ENCODE peak calls at places on chromosomes 12 and 14, in nine cellular contexts. D, M, X, C, Y, S, Z, W and E are unnamed samples.

GRCh38 chr14:77268989-77269595 is 1.9 kb downstream of the NGB start:
- DNase-seq in D (no peak), M (no peak), X (no peak), C (no peak), Y (no peak), S (no peak), Z (no peak), W (no peak), E (no peak)

GRCh38 chr12:71240941-71241340 is 83.1 kb upstream of the TSPAN8 start:
- DNase-seq in D (no peak), M (no peak), X (no peak), C (peak; percentile 38), Y (no peak), S (peak; percentile 51), Z (no peak), W (no peak), E (no peak)

GRCh38 chr12:84922721-84923120 is 10.1 kb upstream of the SLC6A15 start:
- DNase-seq in D (no peak), M (no peak), X (no peak), C (peak; percentile 15), Y (no peak), S (peak; percentile 3), Z (no peak), W (peak; percentile 53), E (no peak)

GRCh38 chr12:118981285-118982201 is at the start of gene SRRM4:
- DNase-seq in D (peak; percentile 74), M (no peak), X (no peak), C (no peak), Y (no peak), S (no peak), Z (peak; percentile 24), W (no peak), E (no peak)

GRCh38 chr12:754238-754816 is 1.9 kb downstream of the WNK1 start:
- DNase-seq in D (no peak), M (no peak), X (no peak), C (no peak), Y (no peak), S (peak; percentile 15), Z (no peak), W (no peak), E (no peak)

GRCh38 chr14:49770212-49770817 is 2.4 kb downstream of the KLHDC2 start:
- DNase-seq in D (no peak), M (no peak), X (no peak), C (peak; percentile 12), Y (no peak), S (peak; percentile 55), Z (no peak), W (peak; percentile 20), E (no peak)

GRCh38 chr12:116539905-116540482 is 19.2 kb upstream of the MAP1LC3B2 start:
- DNase-seq in D (no peak), M (no peak), X (peak; percentile 31), C (peak; percentile 80), Y (peak; percentile 53), S (peak; percentile 65), Z (no peak), W (peak; percentile 84), E (peak; percentile 36)

GRCh38 chr14:29274890-29275651 is 508.5 kb downstream of the FOXG1 start:
- DNase-seq in D (no peak), M (no peak), X (no peak), C (no peak), Y (no peak), S (no peak), Z (no peak), W (no peak), E (no peak)

GRCh38 chr12:32586390-32586789 is 92.7 kb upstream of the DNM1L start:
- DNase-seq in D (no peak), M (peak; percentile 61), X (no peak), C (peak; percentile 26), Y (no peak), S (peak; percentile 72), Z (no peak), W (peak; percentile 30), E (no peak)

GRCh38 chr12:46209165-46209564 is 59.7 kb downstream of the SLC38A1 start:
- DNase-seq in D (no peak), M (no peak), X (no peak), C (peak; percentile 32), Y (no peak), S (peak; percentile 36), Z (no peak), W (peak; percentile 40), E (peak; percentile 50)

GRCh38 chr12:119051474-119051873 is 70.1 kb downstream of the SRRM4 start:
- DNase-seq in D (no peak), M (no peak), X (no peak), C (no peak), Y (no peak), S (no peak), Z (no peak), W (no peak), E (no peak)

GRCh38 chr12:96361074-96361473 is 39.2 kb downstream of the CDK17 start:
- DNase-seq in D (no peak), M (peak; percentile 10), X (no peak), C (no peak), Y (no peak), S (no peak), Z (no peak), W (no peak), E (peak; percentile 11)

GRCh38 chr12:57477710-57478681 is 1.7 kb downstream of the ARHGAP9 start:
- DNase-seq in D (no peak), M (no peak), X (no peak), C (peak; percentile 72), Y (no peak), S (peak; percentile 50), Z (peak; percentile 67), W (no peak), E (no peak)

GRCh38 chr14:50828738-50829471 is 2.1 kb downstream of the NIN start:
- DNase-seq in D (no peak), M (no peak), X (no peak), C (no peak), Y (no peak), S (no peak), Z (no peak), W (no peak), E (no peak)
- TF ChIP-seq CTCF in D (no peak), M (no peak), X (no peak), C (no peak), Y (no peak), S (no peak), Z (no peak), W (peak; percentile 6), E (no peak)

DNA sequence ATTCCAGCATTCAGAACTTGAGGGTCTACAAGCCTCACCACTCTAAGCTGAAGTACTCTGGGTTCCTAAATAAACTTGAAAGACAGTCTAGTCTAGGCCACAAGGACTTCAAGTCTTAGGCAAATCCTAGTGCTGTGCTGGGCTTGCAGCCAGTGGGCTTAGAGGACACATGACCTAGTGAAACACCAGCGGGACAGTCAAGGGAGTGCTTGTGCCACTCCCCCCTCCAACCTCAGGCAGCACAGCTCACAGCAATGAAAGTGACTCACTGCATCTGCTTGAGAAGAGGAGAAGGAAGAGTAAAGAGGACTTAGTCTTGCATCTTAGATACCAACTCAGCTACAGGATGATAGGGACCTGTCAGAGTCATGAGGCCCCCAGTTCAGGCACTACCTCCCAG is 438.1 kb downstream of the IPO8 start:
- DNase-seq in D (no peak), M (no peak), X (no peak), C (no peak), Y (no peak), S (peak; percentile 10), Z (no peak), W (no peak), E (no peak)
- TF ChIP-seq CTCF in D (no peak), M (no peak), X (no peak), C (no peak), Y (no peak), S (no peak), Z (no peak), W (no peak), E (no peak)

GRCh38 chr12:131672941-131673330 is 38.0 kb upstream of the SFSWAP start:
- DNase-seq in D (no peak), M (no peak), X (no peak), C (no peak), Y (no peak), S (no peak), Z (no peak), W (no peak), E (no peak)

GRCh38 chr12:131675126-131676080 is 35.5 kb upstream of the SFSWAP start:
- DNase-seq in D (no peak), M (no peak), X (no peak), C (no peak), Y (no peak), S (no peak), Z (no peak), W (no peak), E (no peak)

GRCh38 chr12:131672311-131672940 is 38.5 kb upstream of the SFSWAP start:
- DNase-seq in D (no peak), M (no peak), X (no peak), C (no peak), Y (no peak), S (no peak), Z (no peak), W (no peak), E (no peak)

GRCh38 chr12:131673519-131674265 is 37.2 kb upstream of the SFSWAP start:
- DNase-seq in D (no peak), M (peak; percentile 17), X (no peak), C (no peak), Y (no peak), S (peak; percentile 21), Z (no peak), W (no peak), E (no peak)

GRCh38 chr12:131674373-131674772 is 36.5 kb upstream of the SFSWAP start:
- DNase-seq in D (no peak), M (no peak), X (no peak), C (no peak), Y (no peak), S (no peak), Z (no peak), W (no peak), E (no peak)
- TF ChIP-seq CTCF in D (no peak), M (no peak), X (no peak), C (no peak), Y (no peak), S (no peak), Z (no peak), W (no peak), E (no peak)

GRCh38 chr12:130835436-130835835 is 3.6 kb downstream of the STX2 start:
- DNase-seq in D (no peak), M (no peak), X (no peak), C (no peak), Y (no peak), S (no peak), Z (no peak), W (no peak), E (no peak)

GRCh38 chr12:130838284-130838950 is 633 bp downstream of the STX2 start:
- DNase-seq in D (peak; percentile 39), M (no peak), X (peak; percentile 42), C (peak; percentile 26), Y (no peak), S (peak; percentile 15), Z (peak; percentile 39), W (peak; percentile 21), E (peak; percentile 7)

GRCh38 chr12:130835011-130835410 is 4.0 kb downstream of the STX2 start:
- DNase-seq in D (no peak), M (no peak), X (no peak), C (no peak), Y (no peak), S (no peak), Z (no peak), W (no peak), E (no peak)

GRCh38 chr12:130838951-130839769 is at the start of gene STX2:
- DNase-seq in D (peak; percentile 92), M (peak; percentile 55), X (peak; percentile 88), C (peak; percentile 84), Y (peak; percentile 90), S (peak; percentile 70), Z (peak; percentile 97), W (peak; percentile 74), E (peak; percentile 70)

GRCh38 chr12:130839770-130840355 is 813 bp upstream of the STX2 start:
- DNase-seq in D (no peak), M (no peak), X (no peak), C (no peak), Y (no peak), S (no peak), Z (no peak), W (no peak), E (no peak)
- TF ChIP-seq CTCF in D (no peak), M (no peak), X (no peak), C (no peak), Y (no peak), S (no peak), Z (no peak), W (no peak), E (peak; percentile 28)